ENCODE peak calls at places on chromosomes 16 and 17, in seven cellular contexts. Z is GM13976, N is WTC11, R is uterus, X is PC-9, B is mammary epithelial cell, F is cardiac muscle cell. K is an unnamed sample.

GRCh38 chr17:6323626-6324356 is 111.1 kb downstream of the AIPL1 start:
- DNase-seq in N (peak), F (no peak), B (peak), R (no peak), Z (no peak), X (no peak), K (no peak)

GRCh38 chr16:67726106-67727034 is 7.3 kb upstream of the GFOD2 start:
- DNase-seq in N (no peak), F (no peak), Z (no peak), B (no peak), X (no peak), R (no peak), K (peak)

GRCh38 chr16:49181812-49182211 is 99.8 kb downstream of the CBLN1 start:
- DNase-seq in R (no peak), N (no peak), Z (no peak), F (no peak), X (no peak), B (no peak), K (no peak)

GRCh38 chr17:7435676-7436555 is 681 bp downstream of the TMEM102 start:
- DNase-seq in X (peak), Z (peak), R (no peak), B (peak), F (peak), N (peak), K (no peak)

GRCh38 chr16:25585526-25585925 is 106.2 kb upstream of the HS3ST4 start:
- DNase-seq in X (no peak), N (no peak), Z (no peak), R (no peak), F (no peak), B (no peak), K (no peak)

GRCh38 chr17:182164-182751 is 808 bp upstream of the DOC2B start:
- DNase-seq in Z (no peak), N (peak), B (no peak), X (no peak), F (no peak), R (no peak), K (no peak)

GRCh38 chr16:89476379-89476778 is 14.0 kb downstream of the ANKRD11 start:
- DNase-seq in R (no peak), F (no peak), X (peak), Z (no peak), B (peak), N (no peak), K (no peak)

GRCh38 chr16:56643080-56643778 is 4.8 kb downstream of the MT1A start:
- DNase-seq in B (peak), R (peak), X (peak), F (peak), N (peak), Z (peak), K (peak)

GRCh38 chr17:38451840-38452529 is 23.7 kb downstream of the ARHGAP23 start:
- DNase-seq in B (no peak), Z (no peak), F (no peak), N (peak), R (peak), X (no peak), K (no peak)

GRCh38 chr17:20206068-20206467 is 196.9 kb downstream of the SPECC1 start:
- DNase-seq in N (no peak), F (no peak), R (no peak), X (no peak), Z (no peak), B (no peak), K (no peak)

GRCh38 chr16:16143038-16143763 is 80.1 kb downstream of the ABCC6 start:
- DNase-seq in Z (no peak), R (no peak), F (peak), N (peak), B (no peak), X (no peak), K (no peak)
- TF ChIP-seq CTCF in Z (no peak), R (no peak), F (peak), N (peak), B (peak), X (peak), K (peak)

DNA sequence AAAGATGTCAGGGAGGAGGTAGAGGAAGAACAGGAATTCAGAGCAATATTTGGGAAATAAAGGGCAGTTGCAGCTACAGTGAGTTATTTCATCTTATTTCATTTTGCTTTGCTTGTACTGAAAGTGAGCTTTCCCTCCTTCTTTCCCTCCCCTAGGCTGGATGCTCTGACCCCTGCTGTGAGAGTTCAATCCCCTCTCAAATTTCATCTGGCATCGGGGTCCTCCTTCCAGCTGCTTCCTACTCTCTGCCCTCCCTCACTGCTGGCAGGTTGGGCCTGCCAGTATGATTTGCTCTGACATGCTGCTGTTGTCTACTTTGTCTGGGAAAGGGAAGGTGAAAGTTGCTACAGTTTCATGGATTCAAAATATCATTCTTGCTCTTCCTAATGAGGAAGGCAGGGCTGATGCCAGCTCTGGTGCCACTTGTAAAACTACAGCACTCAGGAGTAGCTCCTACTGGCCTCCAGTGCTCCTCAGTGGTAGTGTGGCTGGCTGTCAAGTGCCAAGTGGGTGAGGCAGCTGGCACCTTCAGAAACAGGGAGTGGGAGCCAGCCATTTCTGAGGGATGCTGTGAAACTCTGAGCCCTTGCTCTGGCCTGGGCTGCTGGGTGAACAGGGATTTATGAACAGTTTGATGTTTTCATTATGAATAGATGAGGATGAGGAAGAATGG is 408.6 kb downstream of the HAPSTR1 start:
- DNase-seq in X (no peak), N (peak), B (no peak), R (no peak), F (peak), Z (no peak), K (no peak)
- TF ChIP-seq CTCF in X (no peak), N (no peak), B (no peak), R (no peak), F (no peak), Z (no peak), K (no peak)

GRCh38 chr16:30526823-30527634 is 663 bp upstream of the ZNF768 start:
- DNase-seq in Z (peak), X (peak), F (peak), R (peak), B (peak), N (peak), K (peak)
- TF ChIP-seq CTCF in Z (no peak), X (peak), F (peak), R (no peak), B (no peak), N (no peak), K (peak)

DNA sequence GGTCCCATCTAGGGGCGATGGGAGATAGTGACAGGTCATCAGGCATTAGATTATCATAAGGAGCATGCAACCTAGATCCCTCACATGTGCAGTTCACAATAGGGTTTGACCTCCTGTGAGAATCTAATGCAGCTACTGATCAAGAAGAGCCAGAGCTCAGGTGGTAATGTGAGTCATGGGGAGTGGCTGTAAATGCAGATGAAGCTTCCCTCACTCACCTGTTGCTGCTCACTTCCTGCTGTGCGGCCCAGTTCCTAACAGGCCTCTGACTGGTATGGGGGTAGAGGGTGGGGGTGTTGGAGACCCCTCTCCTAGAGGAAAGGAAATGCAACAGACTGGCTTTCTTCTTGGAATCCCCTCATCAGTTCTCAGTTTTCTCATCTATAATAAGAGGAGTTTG is 131.4 kb downstream of the CA10 start:
- DNase-seq in R (no peak), X (no peak), N (peak), Z (no peak), F (no peak), B (peak), K (no peak)
- TF ChIP-seq CTCF in R (no peak), X (no peak), N (no peak), Z (no peak), F (no peak), B (no peak), K (no peak)

GRCh38 chr17:8488931-8489330 is 53.2 kb downstream of the NDEL1 start:
- DNase-seq in B (peak), X (no peak), N (no peak), Z (no peak), F (no peak), R (peak), K (no peak)
- TF ChIP-seq CTCF in B (no peak), X (no peak), N (no peak), Z (no peak), F (peak), R (no peak), K (peak)